ENCODE peak calls at places on chromosomes 11 and 22, in seven cellular contexts. K is HCT116; V is bronchial epithelial cell; A is AG09309; X is GM06990; J is hepatocyte; L is CD8-positive, alpha-beta T cell. U is an unnamed sample.

GRCh38 chr11:7442588-7443215 is 42.6 kb upstream of the OLFML1 start:
- DNase-seq in K (peak; percentile 38), V (peak; percentile 56), A (no peak), X (peak; percentile 24), J (peak; percentile 80), L (peak; percentile 77), U (peak; percentile 49)

GRCh38 chr11:38460429-38460828 is 1862.4 kb upstream of the RAG2 start:
- DNase-seq in K (no peak), V (peak; percentile 59), A (no peak), X (no peak), J (no peak), L (no peak), U (no peak)

GRCh38 chr22:39144101-39144815 is 8.2 kb downstream of the CBX7 start:
- DNase-seq in K (no peak), V (peak; percentile 12), A (peak; percentile 14), X (peak; percentile 74), J (peak; percentile 17), L (peak; percentile 58), U (peak; percentile 50)

GRCh38 chr11:45485070-45485716 is 180.2 kb downstream of the CHST1 start:
- DNase-seq in K (peak; percentile 4), V (no peak), A (no peak), X (no peak), J (no peak), L (no peak), U (no peak)

GRCh38 chr22:27636716-27637503 is 164.6 kb downstream of the MN1 start:
- DNase-seq in K (no peak), V (no peak), A (no peak), X (no peak), J (no peak), L (no peak), U (no peak)

GRCh38 chr22:35590634-35591295 is 26.4 kb downstream of the MB start:
- DNase-seq in K (no peak), V (no peak), A (no peak), X (no peak), J (no peak), L (no peak), U (no peak)

GRCh38 chr22:40428796-40429195 is 58.4 kb downstream of the SGSM3 start:
- DNase-seq in K (no peak), V (no peak), A (no peak), X (no peak), J (no peak), L (no peak), U (no peak)

GRCh38 chr11:116853461-116854073 is 16.1 kb upstream of the APOA1 start:
- DNase-seq in K (peak; percentile 34), V (peak; percentile 97), A (peak; percentile 92), X (peak; percentile 61), J (peak; percentile 45), L (peak; percentile 61), U (peak; percentile 88)

GRCh38 chr11:116953525-116954284 is 116.3 kb upstream of the APOA1 start:
- DNase-seq in K (no peak), V (no peak), A (no peak), X (no peak), J (no peak), L (no peak), U (no peak)

GRCh38 chr22:20171288-20172037 is 20.6 kb upstream of the CCDC188 start:
- DNase-seq in K (no peak), V (no peak), A (no peak), X (no peak), J (no peak), L (no peak), U (no peak)

GRCh38 chr22:41642711-41643110 is 21.6 kb downstream of the XRCC6 start:
- DNase-seq in K (no peak), V (peak; percentile 68), A (no peak), X (no peak), J (no peak), L (no peak), U (peak; percentile 17)

GRCh38 chr22:21582801-21583740 is 15.6 kb downstream of the UBE2L3 start:
- DNase-seq in K (no peak), V (no peak), A (no peak), X (no peak), J (no peak), L (no peak), U (no peak)

GRCh38 chr11:114073506-114074381 is 14.2 kb downstream of the ZBTB16 start:
- DNase-seq in K (no peak), V (no peak), A (no peak), X (no peak), J (no peak), L (peak; percentile 44), U (no peak)

GRCh38 chr11:128936546-128937275 is 6.0 kb downstream of the TP53AIP1 start:
- DNase-seq in K (no peak), V (no peak), A (no peak), X (no peak), J (peak; percentile 26), L (no peak), U (no peak)

GRCh38 chr11:76652989-76653673 is 17.4 kb downstream of the LRRC32 start:
- DNase-seq in K (no peak), V (no peak), A (no peak), X (no peak), J (no peak), L (no peak), U (no peak)

GRCh38 chr11:133999355-133999754 is 42.6 kb upstream of the IGSF9B start:
- DNase-seq in K (no peak), V (no peak), A (no peak), X (no peak), J (no peak), L (no peak), U (no peak)

GRCh38 chr11:45870706-45871105 is 14.7 kb upstream of the MAPK8IP1 start:
- DNase-seq in K (no peak), V (no peak), A (no peak), X (no peak), J (no peak), L (no peak), U (no peak)

GRCh38 chr11:84117394-84117793 is 831.2 kb upstream of the CCDC90B start:
- DNase-seq in K (no peak), V (peak; percentile 11), A (no peak), X (no peak), J (no peak), L (no peak), U (no peak)

GRCh38 chr22:41048791-41049717 is 43.3 kb upstream of the EP300 start:
- DNase-seq in K (no peak), V (no peak), A (peak; percentile 79), X (no peak), J (peak; percentile 83), L (no peak), U (peak; percentile 78)

GRCh38 chr22:39013923-39014722 is at the start of gene APOBEC3C:
- DNase-seq in K (peak; percentile 65), V (peak; percentile 81), A (peak; percentile 63), X (peak; percentile 76), J (peak; percentile 90), L (peak; percentile 80), U (peak; percentile 83)

GRCh38 chr22:35099883-35100282 is 33.9 kb downstream of the ISX start:
- DNase-seq in K (no peak), V (no peak), A (no peak), X (no peak), J (no peak), L (no peak), U (no peak)

DNA sequence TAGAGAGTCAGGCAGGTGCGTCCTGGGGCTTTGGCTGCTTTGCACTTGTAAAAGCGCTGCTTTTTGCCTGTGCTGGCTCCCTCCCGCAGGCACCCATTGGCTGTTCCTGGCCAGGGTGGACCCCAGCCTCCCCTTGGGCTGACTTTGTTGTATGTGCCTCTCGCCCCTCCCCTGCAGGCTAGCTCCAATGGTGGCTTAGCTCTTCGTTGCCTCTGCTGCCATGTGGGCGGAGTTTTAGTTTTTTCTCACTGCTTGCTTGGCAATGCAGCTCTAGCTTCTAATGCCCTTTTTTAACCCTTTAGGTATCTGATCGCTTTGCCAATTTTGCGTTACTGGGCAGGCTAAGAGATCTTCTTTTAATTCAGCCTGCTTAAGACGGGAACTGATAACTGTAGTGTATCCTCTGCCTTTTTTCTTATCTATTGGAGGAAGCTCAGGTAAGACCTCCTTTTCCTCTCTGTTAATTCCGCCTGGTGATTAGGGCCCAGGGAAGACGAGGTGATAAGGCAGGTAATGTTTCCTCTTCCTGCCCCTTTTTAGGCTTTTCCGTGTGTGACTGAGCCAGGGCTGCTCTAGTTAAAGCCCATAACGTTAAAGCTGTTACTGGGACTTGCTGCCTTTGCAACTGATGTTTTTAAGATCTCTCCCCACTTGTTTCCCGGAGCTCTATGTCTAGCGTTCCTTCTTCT is 11.8 kb upstream of the GLYATL1 start:
- DNase-seq in K (no peak), V (no peak), A (no peak), X (no peak), J (peak; percentile 90), L (no peak), U (no peak)
- H3K4me3 ChIP-seq in K (no peak overlapping the region), V (no peak overlapping the region), A (no peak overlapping the region), X (no peak overlapping the region), J (no peak overlapping the region), L (peak overlapping the region; percentile 36), U (no peak overlapping the region)

GRCh38 chr22:29742319-29742718 is 22.5 kb downstream of the CABP7 start:
- DNase-seq in K (no peak), V (no peak), A (no peak), X (no peak), J (no peak), L (no peak), U (no peak)
- TF ChIP-seq CTCF in K (no peak), V (no peak), A (no peak), X (no peak), J (no peak), L (no peak), U (no peak)

DNA sequence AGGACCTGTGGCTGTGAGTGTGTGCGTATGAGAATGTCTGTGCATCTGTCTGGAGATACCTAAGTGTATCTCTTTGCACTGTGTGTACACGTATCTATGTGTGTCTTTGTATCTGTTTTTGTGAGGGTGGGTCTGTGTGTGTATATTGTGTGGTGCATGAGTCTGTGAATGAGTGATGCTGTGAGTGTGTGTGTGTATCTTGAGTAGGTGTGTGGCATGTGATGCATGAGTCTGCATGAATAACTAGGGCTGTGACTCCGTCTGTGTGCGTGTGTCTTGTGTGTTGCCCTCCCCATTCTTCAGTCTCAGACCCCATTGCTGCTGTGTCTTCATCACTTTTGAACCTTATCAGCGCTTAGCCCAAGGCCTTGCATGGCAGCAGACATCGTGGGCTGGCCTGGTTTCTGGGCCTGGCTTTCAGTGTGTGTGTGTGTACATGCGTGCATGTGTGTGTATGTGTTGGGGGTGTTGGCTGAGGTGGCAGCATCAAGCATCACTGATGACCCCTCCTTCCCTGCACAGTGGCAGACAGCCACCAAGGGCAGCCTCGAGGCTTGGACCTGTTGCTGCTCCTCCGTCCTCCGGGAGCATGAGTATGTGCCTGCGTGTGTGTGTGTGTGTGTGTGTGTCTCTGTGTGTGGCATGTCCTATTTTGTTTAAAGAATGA is 1.4 kb downstream of the SGSM1 start:
- DNase-seq in K (no peak), V (peak; percentile 18), A (no peak), X (no peak), J (peak; percentile 47), L (no peak), U (no peak)
- H3K4me3 ChIP-seq in K (no peak overlapping the region), V (no peak overlapping the region), A (no peak overlapping the region), X (no peak overlapping the region), J (no peak overlapping the region), L (no peak overlapping the region), U (no peak overlapping the region)

DNA sequence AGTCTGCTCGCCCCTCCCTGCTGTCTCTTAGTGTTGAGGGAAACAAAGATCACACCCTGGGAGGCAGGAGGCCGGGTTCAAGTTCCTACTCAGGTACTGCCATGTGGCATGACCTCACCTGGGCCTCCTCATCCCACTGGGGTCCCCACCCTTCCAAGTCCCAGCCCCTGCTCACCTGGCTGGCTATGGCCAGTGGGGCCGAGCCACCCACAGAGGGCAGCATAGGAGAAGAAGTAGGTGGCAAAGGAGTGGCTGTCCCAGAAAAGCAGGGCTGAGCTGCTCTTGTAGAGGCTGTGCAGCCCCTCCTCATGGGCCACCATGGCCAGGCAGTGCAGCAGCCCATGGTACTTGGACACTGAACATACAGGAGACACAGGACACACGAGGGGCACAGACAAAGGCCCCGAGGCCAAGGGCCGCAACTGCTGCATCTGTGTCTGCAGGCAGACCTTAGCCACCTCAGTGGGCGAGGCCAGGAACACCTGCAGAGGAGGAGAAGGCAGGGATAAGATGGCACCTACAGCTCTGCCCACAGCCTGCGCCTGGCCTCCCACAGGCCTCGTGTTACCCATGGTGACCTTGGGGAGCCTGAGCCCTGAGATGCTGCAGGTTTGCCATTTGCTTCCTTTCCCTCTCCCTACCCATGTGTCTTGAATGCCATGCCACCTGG is 50.6 kb upstream of the MPEG1 start:
- DNase-seq in K (peak; percentile 7), V (no peak), A (no peak), X (no peak), J (peak; percentile 21), L (no peak), U (no peak)
- TF ChIP-seq CTCF in K (peak; percentile 57), V (peak; percentile 81), A (no peak), X (peak; percentile 63), J (peak; percentile 22), L (no peak), U (no peak)

U was measured in AG10803.